ENCODE peak calls at places on chromosomes 3 and 15, in six cellular contexts. E is breast epithelium, U is fibroblast of gingiva, G is adrenal gland, L is body of pancreas, D is mesothelial cell of epicardium. R is an unnamed sample.

GRCh38 chr3:81726132-81726531 is 35.3 kb downstream of the GBE1 start:
- DNase-seq in G (no peak), E (no peak), D (no peak), U (peak; percentile 39), L (no peak), R (no peak)

GRCh38 chr3:55416381-55416821 is 70.7 kb downstream of the WNT5A start:
- DNase-seq in L (no peak), U (peak; percentile 94), E (no peak), D (no peak), G (no peak), R (no peak)

GRCh38 chr3:193261970-193262369 is 20.9 kb downstream of the PLAAT1 start:
- DNase-seq in U (no peak), G (no peak), L (no peak), E (no peak), D (no peak), R (no peak)

GRCh38 chr3:104556372-104557078 is 810.2 kb upstream of the ALCAM start:
- DNase-seq in D (no peak), U (no peak), E (no peak), G (no peak), L (no peak), R (no peak)

GRCh38 chr3:15326037-15326436 is 6.3 kb downstream of the SH3BP5 start:
- DNase-seq in G (peak; percentile 80), L (no peak), E (no peak), U (no peak), D (no peak), R (no peak)

GRCh38 chr3:155321418-155321817 is 27.9 kb upstream of the STRIT1 start:
- DNase-seq in G (no peak), D (no peak), L (no peak), E (no peak), U (peak; percentile 69), R (no peak)

GRCh38 chr3:53044371-53045106 is 1.3 kb downstream of the SFMBT1 start:
- DNase-seq in E (no peak), D (peak; percentile 46), G (peak; percentile 44), U (peak; percentile 32), L (no peak), R (no peak)

GRCh38 chr3:46693038-46693896 is at the start of gene ALS2CL:
- DNase-seq in L (peak; percentile 81), G (peak; percentile 67), D (peak; percentile 57), E (peak; percentile 57), U (no peak), R (peak; percentile 68)

GRCh38 chr3:187013080-187013838 is 82.9 kb downstream of the ST6GAL1 start:
- DNase-seq in L (no peak), U (peak; percentile 15), E (no peak), G (no peak), D (no peak), R (no peak)

GRCh38 chr15:99704444-99704838 is 28.8 kb downstream of the LYSMD4 start:
- DNase-seq in E (no peak), G (no peak), U (peak; percentile 73), L (peak; percentile 39), D (no peak), R (no peak)

GRCh38 chr15:31128919-31129768 is 27.6 kb upstream of the TRPM1 start:
- DNase-seq in G (peak; percentile 71), U (peak; percentile 43), D (peak; percentile 88), E (peak; percentile 80), L (peak; percentile 82), R (peak; percentile 96)

GRCh38 chr3:172132159-172132586 is 92.8 kb downstream of the FNDC3B start:
- DNase-seq in U (no peak), G (no peak), D (no peak), E (no peak), L (no peak), R (no peak)

GRCh38 chr15:53710906-53711305 is 48.6 kb downstream of the WDR72 start:
- DNase-seq in E (no peak), G (no peak), U (no peak), D (no peak), L (no peak), R (no peak)

GRCh38 chr15:38886315-38887163 is 321.9 kb upstream of the RASGRP1 start:
- DNase-seq in L (no peak), D (no peak), E (no peak), U (peak; percentile 82), G (no peak), R (no peak)

GRCh38 chr15:99454941-99455795 is 110.6 kb upstream of the MEF2A start:
- DNase-seq in E (no peak), L (peak; percentile 66), U (peak; percentile 87), G (peak; percentile 81), D (peak; percentile 66), R (peak; percentile 89)

GRCh38 chr15:32134777-32135307 is 104.5 kb downstream of the CHRNA7 start:
- DNase-seq in E (no peak), L (peak; percentile 70), D (no peak), U (no peak), G (no peak), R (no peak)

GRCh38 chr3:49492969-49493368 is 22.9 kb downstream of the DAG1 start:
- DNase-seq in U (no peak), L (no peak), E (no peak), D (no peak), G (peak; percentile 3), R (no peak)

GRCh38 chr3:50592568-50592967 is 19.0 kb downstream of the CISH start:
- DNase-seq in L (no peak), D (no peak), G (no peak), U (no peak), E (no peak), R (peak; percentile 85)

GRCh38 chr15:90101130-90101968 is 919 bp downstream of the IDH2 start:
- DNase-seq in U (no peak), G (peak; percentile 48), L (peak; percentile 68), E (no peak), D (peak; percentile 53), R (no peak)

GRCh38 chr15:32030795-32031194 is 480 bp downstream of the CHRNA7 start:
- DNase-seq in D (no peak), L (peak; percentile 35), G (no peak), U (no peak), E (no peak), R (no peak)

GRCh38 chr3:146503459-146504202 is 34.3 kb upstream of the PLSCR2 start:
- DNase-seq in G (no peak), L (no peak), U (peak; percentile 86), E (no peak), D (no peak), R (peak; percentile 40)

GRCh38 chr3:38622336-38622735 is 27.2 kb downstream of the SCN5A start:
- DNase-seq in E (no peak), D (no peak), L (no peak), U (no peak), G (no peak), R (no peak)

GRCh38 chr3:28935141-28935540 is 345.7 kb upstream of the RBMS3 start:
- DNase-seq in D (no peak), L (no peak), G (no peak), U (no peak), E (no peak), R (no peak)

GRCh38 chr15:58554758-58555157 is 123.0 kb downstream of the LIPC start:
- DNase-seq in D (peak; percentile 19), U (no peak), L (no peak), G (no peak), E (no peak), R (no peak)

GRCh38 chr15:75425966-75426500 is 25.5 kb downstream of the SIN3A start:
- DNase-seq in L (no peak), U (no peak), G (no peak), E (no peak), D (no peak), R (no peak)

GRCh38 chr3:148757238-148757930 is 59.7 kb downstream of the AGTR1 start:
- DNase-seq in U (peak; percentile 90), D (no peak), L (no peak), G (no peak), E (no peak), R (no peak)

GRCh38 chr15:56835598-56836275 is 82.7 kb upstream of the TCF12 start:
- DNase-seq in U (peak; percentile 2), L (no peak), E (no peak), D (peak; percentile 46), G (peak; percentile 22), R (no peak)

GRCh38 chr15:67076147-67076843 is 10.9 kb downstream of the SMAD3 start:
- DNase-seq in U (peak; percentile 55), G (peak; percentile 60), E (no peak), L (no peak), D (no peak), R (no peak)

GRCh38 chr3:185732782-185733181 is 92.1 kb downstream of the IGF2BP2 start:
- DNase-seq in G (no peak), E (no peak), D (no peak), L (no peak), U (peak; percentile 37), R (no peak)

GRCh38 chr3:105791919-105792786 is 76.7 kb downstream of the CBLB start:
- DNase-seq in G (peak; percentile 83), D (no peak), U (peak; percentile 98), E (no peak), L (peak; percentile 39), R (no peak)